ENCODE peak calls at places on chromosomes 13 and 19, in nine cellular contexts. L is germinal center; E is IMR-90; Q is AG08395; F is mesendoderm; U is ELF-1; Z is EL; N is effector CD4-positive, alpha-beta T cell; Y is stimulated activated CD4-positive, alpha-beta T cell treated with anti-CD3 and anti-CD28 coated beads, Interleukin-2, amount 100 ng/mL, for 48 hours. V is an unnamed sample.

GRCh38 chr13:89269737-89270136 is 1598.6 kb downstream of the SLITRK5 start:
- DNase-seq in L (no peak), Z (no peak), U (no peak), N (no peak), Q (no peak), Y (no peak), E (no peak), F (peak), V (no peak)

GRCh38 chr19:8069116-8069973 is 16.8 kb downstream of the CCL25 start:
- DNase-seq in N (no peak), Q (no peak), E (no peak), L (no peak), U (peak), Y (peak), Z (no peak), F (peak), V (no peak)

GRCh38 chr19:15137777-15138176 is 30.6 kb downstream of the SYDE1 start:
- DNase-seq in E (peak), U (no peak), Z (peak), F (no peak), L (no peak), N (no peak), Y (no peak), Q (peak), V (no peak)

GRCh38 chr13:20776751-20777150 is 3.0 kb upstream of the EEF1AKMT1 start:
- DNase-seq in U (no peak), Q (no peak), Y (no peak), Z (no peak), E (no peak), F (peak), N (no peak), L (no peak), V (no peak)

GRCh38 chr13:67623630-67624029 is 393.5 kb upstream of the PCDH9 start:
- DNase-seq in N (no peak), F (no peak), Y (no peak), E (no peak), Q (no peak), Z (no peak), L (no peak), U (no peak), V (no peak)

GRCh38 chr19:50798116-50798942 is 8.1 kb downstream of the ACP4 start:
- DNase-seq in Z (no peak), U (peak), Y (no peak), E (no peak), Q (no peak), F (peak), N (no peak), L (no peak), V (no peak)

GRCh38 chr13:48783181-48783630 is 129.5 kb downstream of the CYSLTR2 start:
- DNase-seq in Z (peak), Y (no peak), L (no peak), N (no peak), F (no peak), U (no peak), Q (peak), E (peak), V (no peak)

GRCh38 chr13:62512194-62513141 is 1096.8 kb upstream of the PCDH20 start:
- DNase-seq in F (peak), Q (no peak), Z (peak), Y (no peak), U (peak), E (peak), N (no peak), L (no peak), V (no peak)

GRCh38 chr19:13034636-13035035 is 39.4 kb downstream of the NFIX start:
- DNase-seq in U (no peak), F (no peak), Y (no peak), Q (no peak), Z (no peak), L (no peak), E (no peak), N (no peak), V (no peak)

GRCh38 chr13:43140985-43141384 is 117.6 kb downstream of the DNAJC15 start:
- DNase-seq in F (no peak), L (no peak), U (no peak), Z (no peak), Y (no peak), E (no peak), N (no peak), Q (no peak), V (no peak)

V was measured in occipital lobe.